ENCODE peak calls at places on chromosomes 12 and 14, in nine cellular contexts. One of them, this sample, is unnamed.

GRCh38 chr14:65238456-65238855 is 136.1 kb upstream of the MAX start:
- DNase-seq in A549: no peak
- DNase-seq in NT2/D1: no peak
- DNase-seq in esophagus squamous epithelium: no peak
- DNase-seq in SK-N-SH: no peak
- DNase-seq in AG09309: peak
- DNase-seq in HFF-Myc: no peak
- DNase-seq in hepatocyte: peak
- DNase-seq in Panc1: no peak
- DNase-seq in this sample: no peak

GRCh38 chr14:69643430-69644200 is 32.2 kb downstream of the SUSD6 start:
- DNase-seq in AG09309: no peak
- DNase-seq in esophagus squamous epithelium: no peak
- DNase-seq in Panc1: peak
- DNase-seq in hepatocyte: peak
- DNase-seq in SK-N-SH: no peak
- DNase-seq in NT2/D1: no peak
- DNase-seq in A549: peak
- DNase-seq in HFF-Myc: no peak
- DNase-seq in this sample: no peak

GRCh38 chr12:119153477-119154434 is 25.0 kb upstream of the HSPB8 start:
- DNase-seq in Panc1: no peak
- DNase-seq in NT2/D1: peak
- DNase-seq in HFF-Myc: no peak
- DNase-seq in esophagus squamous epithelium: no peak
- DNase-seq in AG09309: no peak
- DNase-seq in A549: no peak
- DNase-seq in hepatocyte: peak
- DNase-seq in SK-N-SH: no peak
- DNase-seq in this sample: peak

GRCh38 chr12:92675092-92675865 is 27.5 kb upstream of the PLEKHG7 start:
- DNase-seq in A549: no peak
- DNase-seq in esophagus squamous epithelium: no peak
- DNase-seq in Panc1: no peak
- DNase-seq in HFF-Myc: no peak
- DNase-seq in SK-N-SH: no peak
- DNase-seq in NT2/D1: no peak
- DNase-seq in hepatocyte: no peak
- DNase-seq in AG09309: no peak
- DNase-seq in this sample: no peak

GRCh38 chr14:32726516-32726915 is 212.2 kb upstream of the NPAS3 start:
- DNase-seq in A549: no peak
- DNase-seq in AG09309: no peak
- DNase-seq in Panc1: no peak
- DNase-seq in hepatocyte: no peak
- DNase-seq in NT2/D1: no peak
- DNase-seq in HFF-Myc: no peak
- DNase-seq in esophagus squamous epithelium: no peak
- DNase-seq in SK-N-SH: no peak
- DNase-seq in this sample: no peak

GRCh38 chr12:92810370-92810769 is 107.6 kb downstream of the PLEKHG7 start:
- DNase-seq in AG09309: no peak
- DNase-seq in HFF-Myc: no peak
- DNase-seq in hepatocyte: no peak
- DNase-seq in NT2/D1: no peak
- DNase-seq in Panc1: no peak
- DNase-seq in A549: no peak
- DNase-seq in esophagus squamous epithelium: no peak
- DNase-seq in SK-N-SH: no peak
- DNase-seq in this sample: no peak

GRCh38 chr12:117501066-117501465 is 139.6 kb upstream of the NOS1 start:
- DNase-seq in HFF-Myc: no peak
- DNase-seq in esophagus squamous epithelium: no peak
- DNase-seq in NT2/D1: no peak
- DNase-seq in AG09309: no peak
- DNase-seq in A549: no peak
- DNase-seq in SK-N-SH: no peak
- DNase-seq in Panc1: no peak
- DNase-seq in hepatocyte: no peak
- DNase-seq in this sample: no peak

GRCh38 chr12:88411689-88412088 is 168.6 kb downstream of the KITLG start:
- DNase-seq in A549: no peak
- DNase-seq in NT2/D1: no peak
- DNase-seq in SK-N-SH: no peak
- DNase-seq in AG09309: no peak
- DNase-seq in hepatocyte: no peak
- DNase-seq in esophagus squamous epithelium: no peak
- DNase-seq in HFF-Myc: no peak
- DNase-seq in Panc1: no peak
- DNase-seq in this sample: no peak

GRCh38 chr14:39005044-39005736 is 97.8 kb downstream of the SEC23A start:
- DNase-seq in esophagus squamous epithelium: no peak
- DNase-seq in HFF-Myc: no peak
- DNase-seq in hepatocyte: peak
- DNase-seq in Panc1: no peak
- DNase-seq in AG09309: no peak
- DNase-seq in A549: no peak
- DNase-seq in NT2/D1: no peak
- DNase-seq in SK-N-SH: no peak
- DNase-seq in this sample: peak

GRCh38 chr12:42128888-42129287 is 15.8 kb downstream of the GXYLT1 start:
- DNase-seq in hepatocyte: no peak
- DNase-seq in SK-N-SH: no peak
- DNase-seq in A549: no peak
- DNase-seq in esophagus squamous epithelium: no peak
- DNase-seq in AG09309: no peak
- DNase-seq in HFF-Myc: no peak
- DNase-seq in Panc1: no peak
- DNase-seq in NT2/D1: no peak
- DNase-seq in this sample: no peak

GRCh38 chr12:52356031-52356761 is 11.1 kb downstream of the KRT85 start:
- DNase-seq in HFF-Myc: no peak
- DNase-seq in SK-N-SH: no peak
- DNase-seq in Panc1: no peak
- DNase-seq in hepatocyte: no peak
- DNase-seq in NT2/D1: no peak
- DNase-seq in esophagus squamous epithelium: no peak
- DNase-seq in A549: no peak
- DNase-seq in AG09309: no peak
- DNase-seq in this sample: no peak

GRCh38 chr12:82456633-82457032 is 98.3 kb downstream of the METTL25 start:
- DNase-seq in NT2/D1: no peak
- DNase-seq in SK-N-SH: no peak
- DNase-seq in AG09309: no peak
- DNase-seq in HFF-Myc: no peak
- DNase-seq in Panc1: no peak
- DNase-seq in hepatocyte: no peak
- DNase-seq in esophagus squamous epithelium: no peak
- DNase-seq in A549: no peak
- DNase-seq in this sample: no peak

GRCh38 chr14:88818018-88818417 is 6.4 kb upstream of the TTC8 start:
- DNase-seq in esophagus squamous epithelium: no peak
- DNase-seq in HFF-Myc: no peak
- DNase-seq in SK-N-SH: no peak
- DNase-seq in A549: no peak
- DNase-seq in Panc1: no peak
- DNase-seq in NT2/D1: no peak
- DNase-seq in hepatocyte: no peak
- DNase-seq in AG09309: no peak
- DNase-seq in this sample: no peak

GRCh38 chr14:59067135-59067894 is 121.2 kb upstream of the DAAM1 start:
- DNase-seq in HFF-Myc: no peak
- DNase-seq in hepatocyte: peak
- DNase-seq in esophagus squamous epithelium: no peak
- DNase-seq in SK-N-SH: no peak
- DNase-seq in Panc1: no peak
- DNase-seq in AG09309: no peak
- DNase-seq in NT2/D1: no peak
- DNase-seq in A549: no peak
- DNase-seq in this sample: no peak

GRCh38 chr14:26594756-26595545 is 2.9 kb downstream of the NOVA1 start:
- DNase-seq in SK-N-SH: no peak
- DNase-seq in HFF-Myc: no peak
- DNase-seq in AG09309: no peak
- DNase-seq in Panc1: no peak
- DNase-seq in hepatocyte: no peak
- DNase-seq in NT2/D1: no peak
- DNase-seq in esophagus squamous epithelium: no peak
- DNase-seq in A549: no peak
- DNase-seq in this sample: no peak

GRCh38 chr12:52005903-52006703 is 643 bp upstream of the TAMALIN start:
- DNase-seq in A549: no peak
- DNase-seq in NT2/D1: no peak
- DNase-seq in AG09309: no peak
- DNase-seq in hepatocyte: no peak
- DNase-seq in Panc1: no peak
- DNase-seq in HFF-Myc: no peak
- DNase-seq in esophagus squamous epithelium: no peak
- DNase-seq in SK-N-SH: no peak
- DNase-seq in this sample: no peak

GRCh38 chr12:45075575-45076282 is 24.8 kb upstream of the DBX2 start:
- DNase-seq in esophagus squamous epithelium: no peak
- DNase-seq in A549: no peak
- DNase-seq in AG09309: no peak
- DNase-seq in Panc1: no peak
- DNase-seq in NT2/D1: no peak
- DNase-seq in SK-N-SH: no peak
- DNase-seq in HFF-Myc: no peak
- DNase-seq in hepatocyte: no peak
- DNase-seq in this sample: no peak

GRCh38 chr14:104593710-104594121 is 10.9 kb downstream of the TMEM179 start:
- DNase-seq in A549: no peak
- DNase-seq in HFF-Myc: no peak
- DNase-seq in SK-N-SH: peak
- DNase-seq in AG09309: no peak
- DNase-seq in hepatocyte: no peak
- DNase-seq in NT2/D1: no peak
- DNase-seq in Panc1: no peak
- DNase-seq in esophagus squamous epithelium: no peak
- DNase-seq in this sample: peak

GRCh38 chr14:23577004-23577681 is 1.4 kb downstream of the JPH4 start:
- DNase-seq in hepatocyte: peak
- DNase-seq in NT2/D1: no peak
- DNase-seq in HFF-Myc: no peak
- DNase-seq in A549: no peak
- DNase-seq in esophagus squamous epithelium: no peak
- DNase-seq in AG09309: no peak
- DNase-seq in Panc1: no peak
- DNase-seq in SK-N-SH: peak
- DNase-seq in this sample: no peak
- H3K4me3 ChIP-seq in hepatocyte: no peak
- H3K4me3 ChIP-seq in NT2/D1: no peak
- H3K4me3 ChIP-seq in HFF-Myc: no peak
- H3K4me3 ChIP-seq in A549: no peak
- H3K4me3 ChIP-seq in esophagus squamous epithelium: peak
- H3K4me3 ChIP-seq in AG09309: no peak
- H3K4me3 ChIP-seq in Panc1: peak
- H3K4me3 ChIP-seq in SK-N-SH: peak
- H3K4me3 ChIP-seq in this sample: peak

GRCh38 chr14:52094871-52095270 is 26.0 kb upstream of the NID2 start:
- DNase-seq in SK-N-SH: no peak
- DNase-seq in hepatocyte: no peak
- DNase-seq in AG09309: no peak
- DNase-seq in esophagus squamous epithelium: no peak
- DNase-seq in Panc1: no peak
- DNase-seq in NT2/D1: no peak
- DNase-seq in HFF-Myc: no peak
- DNase-seq in A549: no peak
- DNase-seq in this sample: no peak

GRCh38 chr14:52089208-52089607 is 20.3 kb upstream of the NID2 start:
- DNase-seq in SK-N-SH: no peak
- DNase-seq in NT2/D1: no peak
- DNase-seq in Panc1: no peak
- DNase-seq in hepatocyte: no peak
- DNase-seq in AG09309: no peak
- DNase-seq in A549: no peak
- DNase-seq in HFF-Myc: no peak
- DNase-seq in esophagus squamous epithelium: no peak
- DNase-seq in this sample: no peak

GRCh38 chr14:52086755-52087154 is 17.9 kb upstream of the NID2 start:
- DNase-seq in SK-N-SH: no peak
- DNase-seq in HFF-Myc: no peak
- DNase-seq in esophagus squamous epithelium: no peak
- DNase-seq in A549: no peak
- DNase-seq in AG09309: no peak
- DNase-seq in Panc1: no peak
- DNase-seq in NT2/D1: no peak
- DNase-seq in hepatocyte: no peak
- DNase-seq in this sample: no peak

GRCh38 chr14:52091913-52092312 is 23.1 kb upstream of the NID2 start:
- DNase-seq in NT2/D1: no peak
- DNase-seq in Panc1: no peak
- DNase-seq in hepatocyte: no peak
- DNase-seq in AG09309: no peak
- DNase-seq in esophagus squamous epithelium: no peak
- DNase-seq in HFF-Myc: no peak
- DNase-seq in A549: no peak
- DNase-seq in SK-N-SH: no peak
- DNase-seq in this sample: no peak

GRCh38 chr14:52090936-52091335 is 22.1 kb upstream of the NID2 start:
- DNase-seq in SK-N-SH: no peak
- DNase-seq in esophagus squamous epithelium: no peak
- DNase-seq in hepatocyte: no peak
- DNase-seq in Panc1: no peak
- DNase-seq in AG09309: no peak
- DNase-seq in NT2/D1: no peak
- DNase-seq in HFF-Myc: no peak
- DNase-seq in A549: no peak
- DNase-seq in this sample: no peak
- H3K4me3 ChIP-seq in SK-N-SH: no peak
- H3K4me3 ChIP-seq in esophagus squamous epithelium: no peak
- H3K4me3 ChIP-seq in hepatocyte: no peak
- H3K4me3 ChIP-seq in Panc1: no peak
- H3K4me3 ChIP-seq in AG09309: no peak
- H3K4me3 ChIP-seq in NT2/D1: no peak
- H3K4me3 ChIP-seq in HFF-Myc: no peak
- H3K4me3 ChIP-seq in A549: no peak
- H3K4me3 ChIP-seq in this sample: no peak

GRCh38 chr12:112961074-112961473 is 17.2 kb upstream of the OAS2 start:
- DNase-seq in AG09309: no peak
- DNase-seq in hepatocyte: no peak
- DNase-seq in NT2/D1: no peak
- DNase-seq in Panc1: no peak
- DNase-seq in esophagus squamous epithelium: no peak
- DNase-seq in A549: no peak
- DNase-seq in SK-N-SH: no peak
- DNase-seq in HFF-Myc: no peak
- DNase-seq in this sample: no peak
- H3K4me3 ChIP-seq in AG09309: no peak
- H3K4me3 ChIP-seq in hepatocyte: no peak
- H3K4me3 ChIP-seq in NT2/D1: no peak
- H3K4me3 ChIP-seq in Panc1: no peak
- H3K4me3 ChIP-seq in esophagus squamous epithelium: no peak
- H3K4me3 ChIP-seq in A549: no peak
- H3K4me3 ChIP-seq in SK-N-SH: no peak
- H3K4me3 ChIP-seq in HFF-Myc: no peak
- H3K4me3 ChIP-seq in this sample: no peak

DNA sequence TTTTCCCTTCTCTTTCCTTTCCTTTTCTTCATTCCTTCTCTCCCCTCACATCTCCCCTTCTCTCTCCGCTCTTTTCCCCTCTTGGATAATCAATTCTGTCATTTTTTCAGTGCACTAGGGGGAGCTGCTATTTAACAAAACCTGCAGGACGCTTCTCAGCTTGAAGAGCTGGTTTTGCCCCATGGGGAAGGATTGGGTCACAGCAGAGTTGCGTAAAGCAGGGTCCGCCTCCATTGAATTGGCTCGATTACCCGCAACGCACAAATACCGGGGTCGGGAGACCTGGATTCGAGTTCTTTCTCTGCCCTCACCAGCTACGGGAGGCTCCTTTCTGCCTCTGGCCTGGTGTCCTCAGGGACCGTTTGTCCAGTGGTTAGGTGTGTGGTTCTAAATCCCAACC is 42.1 kb upstream of the CHGA start:
- DNase-seq in Panc1: no peak
- DNase-seq in hepatocyte: peak
- DNase-seq in esophagus squamous epithelium: no peak
- DNase-seq in A549: peak
- DNase-seq in HFF-Myc: no peak
- DNase-seq in SK-N-SH: peak
- DNase-seq in NT2/D1: no peak
- DNase-seq in AG09309: peak
- DNase-seq in this sample: no peak
- H3K4me3 ChIP-seq in Panc1: no peak
- H3K4me3 ChIP-seq in hepatocyte: no peak
- H3K4me3 ChIP-seq in esophagus squamous epithelium: no peak
- H3K4me3 ChIP-seq in A549: no peak
- H3K4me3 ChIP-seq in HFF-Myc: no peak
- H3K4me3 ChIP-seq in SK-N-SH: no peak
- H3K4me3 ChIP-seq in NT2/D1: no peak
- H3K4me3 ChIP-seq in AG09309: no peak
- H3K4me3 ChIP-seq in this sample: no peak

This sample was measured in left ventricle myocardium inferior.